ENCODE peak calls at places on chromosomes 4 and X, in seven cellular contexts. L is HCT116, G is H1, D is SK-N-SH, S is GM12878, Y is K562, J is HepG2. H is an unnamed sample.

GRCh38 chr4:4585012-4585670 is 43.3 kb upstream of the STX18 start:
- DNase-seq in L (no peak), G (no peak), D (no peak), S (no peak), Y (no peak), J (no peak), H (no peak)

GRCh38 chrX:103417933-103418332 is 41.6 kb downstream of the BEX3 start:
- DNase-seq in L (no peak), G (no peak), D (no peak), S (no peak), Y (no peak), J (no peak), H (no peak)

GRCh38 chrX:10212395-10212794 is 55.6 kb downstream of the CLCN4 start:
- DNase-seq in L (no peak), G (no peak), D (no peak), S (no peak), Y (no peak), J (no peak), H (no peak)

GRCh38 chr4:13701937-13702446 is 74.5 kb upstream of the BOD1L1 start:
- DNase-seq in L (peak; percentile 13), G (no peak), D (no peak), S (no peak), Y (no peak), J (peak; percentile 1), H (no peak)

GRCh38 chrX:20686256-20686655 is 419.5 kb upstream of the RPS6KA3 start:
- DNase-seq in L (no peak), G (no peak), D (no peak), S (no peak), Y (no peak), J (no peak), H (no peak)

GRCh38 chrX:73214366-73215094 is at the start of gene NAP1L2:
- DNase-seq in L (no peak), G (peak; percentile 48), D (no peak), S (no peak), Y (no peak), J (no peak), H (peak; percentile 2)

GRCh38 chrX:40006025-40007017 is 91.4 kb downstream of the BCOR start:
- DNase-seq in L (no peak), G (peak; percentile 63), D (peak; percentile 21), S (no peak), Y (no peak), J (no peak), H (peak; percentile 21)

GRCh38 chrX:134774190-134775048 is 116.1 kb upstream of the PLAC1 start:
- DNase-seq in L (no peak), G (no peak), D (no peak), S (no peak), Y (no peak), J (no peak), H (no peak)

GRCh38 chrX:13110427-13111324 is 66.3 kb upstream of the FAM9C start:
- DNase-seq in L (peak; percentile 33), G (no peak), D (peak; percentile 4), S (no peak), Y (no peak), J (no peak), H (no peak)

GRCh38 chr4:72568959-72569718 is at the start of gene ADAMTS3:
- DNase-seq in L (no peak), G (peak; percentile 86), D (peak; percentile 89), S (no peak), Y (peak; percentile 91), J (no peak), H (peak; percentile 38)

GRCh38 chrX:154049209-154050112 is 29.8 kb upstream of the IRAK1 start:
- DNase-seq in L (no peak), G (no peak), D (no peak), S (no peak), Y (no peak), J (no peak), H (no peak)

GRCh38 chr4:97720869-97721432 is 422.3 kb downstream of the STPG2 start:
- DNase-seq in L (peak; percentile 54), G (no peak), D (peak; percentile 46), S (no peak), Y (no peak), J (peak; percentile 4), H (peak; percentile 44)

GRCh38 chr4:147994076-147994475 is 262.2 kb downstream of the ARHGAP10 start:
- DNase-seq in L (no peak), G (no peak), D (no peak), S (no peak), Y (no peak), J (no peak), H (no peak)

GRCh38 chr4:101028886-101029285 is 318.4 kb downstream of the PPP3CA start:
- DNase-seq in L (no peak), G (no peak), D (no peak), S (no peak), Y (no peak), J (no peak), H (no peak)

GRCh38 chr4:101022151-101023024 is 324.9 kb downstream of the PPP3CA start:
- DNase-seq in L (no peak), G (no peak), D (no peak), S (no peak), Y (no peak), J (no peak), H (no peak)

GRCh38 chr4:101027721-101028120 is 319.6 kb downstream of the PPP3CA start:
- DNase-seq in L (no peak), G (no peak), D (no peak), S (no peak), Y (no peak), J (no peak), H (no peak)

GRCh38 chr4:101020956-101021355 is 326.4 kb downstream of the PPP3CA start:
- DNase-seq in L (peak; percentile 79), G (no peak), D (no peak), S (peak; percentile 53), Y (no peak), J (no peak), H (no peak)

GRCh38 chr4:101025755-101026154 is 321.6 kb downstream of the PPP3CA start:
- DNase-seq in L (no peak), G (no peak), D (no peak), S (no peak), Y (no peak), J (no peak), H (no peak)
- TF ChIP-seq JUND in L (no peak), G (no peak), D (no peak), S (no peak), Y (no peak), J (no peak), H (no peak)

DNA sequence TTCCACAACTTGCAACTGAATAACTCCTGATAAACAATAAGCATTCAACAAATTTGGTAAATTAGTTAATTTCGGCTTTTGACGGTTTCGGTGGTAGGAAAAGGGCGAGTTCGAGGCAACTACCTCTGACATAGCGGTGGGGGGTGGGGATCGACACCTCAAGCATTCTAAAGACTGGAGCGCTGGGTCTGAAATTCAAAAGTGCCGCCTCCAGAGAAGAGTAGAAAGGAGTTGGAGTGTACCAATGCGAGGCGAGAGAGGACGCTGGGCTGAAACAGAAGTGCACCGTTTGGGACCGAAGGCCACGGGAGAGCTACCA is 723 bp downstream of the SMC1A start:
- DNase-seq in L (no peak), G (no peak), D (no peak), S (no peak), Y (no peak), J (peak; percentile 19), H (peak; percentile 9)
- TF ChIP-seq JUND in L (no peak), G (no peak), D (no peak), S (no peak), Y (no peak), J (no peak), H (no peak)

DNA sequence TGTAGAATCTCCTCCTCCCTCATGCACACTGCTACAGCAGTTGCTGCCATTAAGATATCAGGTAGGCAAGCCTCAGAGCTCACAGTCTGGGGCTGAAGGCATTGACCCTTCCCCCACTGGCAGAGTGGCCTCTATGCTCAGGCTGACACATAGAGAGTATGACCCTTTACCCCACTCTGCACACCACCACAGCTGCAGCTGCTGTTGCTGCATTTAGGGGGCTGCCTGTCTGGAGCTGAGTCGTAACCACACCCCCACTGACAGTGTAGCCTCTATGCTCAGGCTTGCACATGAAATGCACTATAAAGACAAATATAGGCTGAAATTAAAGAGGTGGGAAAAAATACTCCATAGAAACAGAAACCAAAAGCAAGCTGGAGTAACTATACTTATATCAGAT is 289.3 kb upstream of the PABPC4L start:
- DNase-seq in L (no peak), G (no peak), D (no peak), S (no peak), Y (no peak), J (no peak), H (no peak)
- TF ChIP-seq JUND in L (no peak), G (no peak), D (no peak), S (no peak), Y (no peak), J (no peak), H (no peak)

GRCh38 chrX:34891391-34891790 is 51.2 kb upstream of the FAM47B start:
- DNase-seq in L (no peak), G (no peak), D (no peak), S (no peak), Y (no peak), J (no peak), H (no peak)

GRCh38 chrX:34893741-34894140 is 48.9 kb upstream of the FAM47B start:
- DNase-seq in L (no peak), G (no peak), D (no peak), S (no peak), Y (peak; percentile 0), J (no peak), H (peak; percentile 37)
- TF ChIP-seq JUND in L (no peak), G (no peak), D (no peak), S (no peak), Y (no peak), J (no peak), H (no peak)

GRCh38 chrX:45368705-45369104 is 168.0 kb upstream of the DIPK2B start:
- DNase-seq in L (no peak), G (no peak), D (no peak), S (no peak), Y (no peak), J (no peak), H (no peak)

GRCh38 chrX:45372151-45372550 is 171.5 kb upstream of the DIPK2B start:
- DNase-seq in L (no peak), G (no peak), D (no peak), S (no peak), Y (no peak), J (no peak), H (no peak)
- TF ChIP-seq JUND in L (no peak), G (no peak), D (no peak), S (no peak), Y (no peak), J (no peak), H (no peak)

DNA sequence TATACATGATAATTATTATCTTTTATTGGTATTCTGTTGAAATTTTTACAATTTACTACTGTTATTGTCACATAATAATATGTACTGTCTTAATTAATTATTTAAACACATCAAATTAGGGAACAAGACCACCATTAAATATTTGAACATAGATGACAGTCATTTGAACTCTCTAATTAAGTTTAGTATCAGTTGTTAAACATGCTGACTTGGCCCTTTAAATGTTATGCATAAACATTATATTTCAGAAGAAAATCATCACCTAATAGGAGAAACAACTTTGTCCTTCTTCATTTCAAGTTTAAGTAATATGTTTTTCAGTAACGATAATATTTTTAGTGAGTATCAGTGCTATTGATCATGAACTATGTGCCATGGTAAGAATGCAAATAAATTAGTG is 623.5 kb upstream of the GNPDA2 start:
- DNase-seq in L (no peak), G (no peak), D (no peak), S (no peak), Y (no peak), J (no peak), H (no peak)
- TF ChIP-seq JUND in L (no peak), G (no peak), D (no peak), S (no peak), Y (no peak), J (no peak), H (no peak)

GRCh38 chr4:140944539-140944938 is 188.4 kb upstream of the TBC1D9 start:
- DNase-seq in L (no peak), G (no peak), D (no peak), S (no peak), Y (no peak), J (no peak), H (no peak)
- TF ChIP-seq JUND in L (no peak), G (no peak), D (peak; percentile 70), S (no peak), Y (no peak), J (no peak), H (no peak)

H was measured in T47D.